ENCODE peak calls at places on chromosome 2, in ten cellular contexts. T, A, I, N, H, X, K, E, W and G are unnamed samples. For H3K9me3 and H3K4me1, the result is how much of the 10 kb centered on the place peaks cover.

GRCh38 chr2:8290771-8291352 is 391.0 kb upstream of the ID2 start:
- DNase-seq in T (no peak), A (no peak), I (no peak), N (no peak), H (no peak), X (no peak), K (no peak), E (no peak), W (no peak), G (no peak)

GRCh38 chr2:85326946-85327756 is 638 bp downstream of the TGOLN2 start:
- DNase-seq in T (peak), A (peak), I (no peak), N (peak), H (no peak), X (peak), K (peak), E (peak), W (peak), G (no peak)

GRCh38 chr2:101018934-101019333 is 16.8 kb downstream of the RPL31 start:
- DNase-seq in T (no peak), A (no peak), I (no peak), N (no peak), H (no peak), X (no peak), K (no peak), E (no peak), W (no peak), G (no peak)

GRCh38 chr2:178279142-178279541 is 84.8 kb downstream of the OSBPL6 start:
- DNase-seq in T (no peak), A (no peak), I (no peak), N (no peak), H (no peak), X (peak), K (no peak), E (no peak), W (peak), G (peak)

GRCh38 chr2:53407363-53408080 is 360.1 kb upstream of the CHAC2 start:
- DNase-seq in T (no peak), A (no peak), I (no peak), N (no peak), H (no peak), X (no peak), K (no peak), E (no peak), W (no peak), G (no peak)

GRCh38 chr2:63834401-63834800 is 7.3 kb upstream of the UGP2 start:
- DNase-seq in T (no peak), A (no peak), I (no peak), N (no peak), H (no peak), X (no peak), K (no peak), E (no peak), W (no peak), G (no peak)

GRCh38 chr2:143473206-143473605 is 344.0 kb downstream of the ARHGAP15 start:
- DNase-seq in T (no peak), A (no peak), I (no peak), N (no peak), H (no peak), X (peak), K (no peak), E (no peak), W (peak), G (no peak)

GRCh38 chr2:112646791-112647720 is 1.3 kb downstream of the SLC20A1 start:
- DNase-seq in T (peak), A (no peak), I (no peak), N (no peak), H (no peak), X (peak), K (no peak), E (no peak), W (peak), G (no peak)

GRCh38 chr2:109351164-109351756 is 222.3 kb downstream of the SH3RF3 start:
- DNase-seq in T (peak), A (no peak), I (peak), N (peak), H (no peak), X (peak), K (peak), E (no peak), W (peak), G (no peak)

GRCh38 chr2:241808051-241808450 is 942 bp upstream of the NEU4 start:
- DNase-seq in T (no peak), A (no peak), I (no peak), N (no peak), H (no peak), X (no peak), K (no peak), E (no peak), W (no peak), G (no peak)

GRCh38 chr2:10918661-10919414 is 7.1 kb downstream of the KCNF1 start:
- DNase-seq in T (peak), A (no peak), I (no peak), N (peak), H (no peak), X (no peak), K (no peak), E (no peak), W (no peak), G (no peak)

GRCh38 chr2:5915926-5916325 is 223.7 kb downstream of the SOX11 start:
- DNase-seq in T (no peak), A (no peak), I (no peak), N (no peak), H (no peak), X (no peak), K (no peak), E (no peak), W (peak), G (peak)

GRCh38 chr2:20149703-20150030 is 75.3 kb downstream of the SDC1 start:
- DNase-seq in T (no peak), A (no peak), I (no peak), N (no peak), H (no peak), X (no peak), K (no peak), E (no peak), W (no peak), G (no peak)

GRCh38 chr2:165803123-165803760 is 9.2 kb upstream of the GALNT3 start:
- DNase-seq in T (no peak), A (no peak), I (no peak), N (no peak), H (no peak), X (no peak), K (no peak), E (no peak), W (peak), G (no peak)

GRCh38 chr2:30798536-30798991 is 8.7 kb downstream of the CAPN13 start:
- DNase-seq in T (no peak), A (no peak), I (no peak), N (no peak), H (no peak), X (no peak), K (no peak), E (no peak), W (no peak), G (no peak)

GRCh38 chr2:27205206-27205605 is 6.6 kb upstream of the ATRAID start:
- DNase-seq in T (peak), A (no peak), I (no peak), N (peak), H (no peak), X (no peak), K (no peak), E (no peak), W (no peak), G (no peak)

GRCh38 chr2:215880970-215881369 is 132.4 kb downstream of the MREG start:
- DNase-seq in T (no peak), A (no peak), I (no peak), N (no peak), H (no peak), X (no peak), K (no peak), E (no peak), W (no peak), G (no peak)

GRCh38 chr2:189086710-189087109 is 92.9 kb downstream of the COL5A2 start:
- DNase-seq in T (no peak), A (no peak), I (no peak), N (no peak), H (no peak), X (no peak), K (no peak), E (no peak), W (peak), G (no peak)

GRCh38 chr2:153770359-153770991 is 101.2 kb upstream of the GALNT13 start:
- DNase-seq in T (no peak), A (no peak), I (no peak), N (no peak), H (no peak), X (no peak), K (no peak), E (no peak), W (no peak), G (no peak)

GRCh38 chr2:204072443-204073324 is 136.1 kb downstream of the ICOS start:
- DNase-seq in T (no peak), A (no peak), I (no peak), N (no peak), H (peak), X (peak), K (peak), E (peak), W (peak), G (peak)

GRCh38 chr2:101234169-101234938 is 18.3 kb upstream of the CNOT11 start:
- DNase-seq in T (no peak), A (no peak), I (no peak), N (no peak), H (no peak), X (no peak), K (no peak), E (no peak), W (no peak), G (no peak)

GRCh38 chr2:167335627-167336026 is 447.3 kb downstream of the XIRP2 start:
- DNase-seq in T (no peak), A (no peak), I (no peak), N (no peak), H (no peak), X (peak), K (no peak), E (no peak), W (no peak), G (no peak)

GRCh38 chr2:55137024-55137958 is 87.0 kb upstream of the RTN4 start:
- DNase-seq in T (no peak), A (no peak), I (no peak), N (no peak), H (no peak), X (no peak), K (no peak), E (no peak), W (no peak), G (no peak)

GRCh38 chr2:20411361-20411894 is 35.4 kb upstream of the RHOB start:
- DNase-seq in T (peak), A (peak), I (peak), N (peak), H (peak), X (peak), K (peak), E (peak), W (peak), G (peak)

GRCh38 chr2:7037340-7038333 is 120.4 kb downstream of the RNF144A start:
- DNase-seq in T (peak), A (peak), I (peak), N (peak), H (peak), X (peak), K (peak), E (peak), W (peak), G (peak)

GRCh38 chr2:237614151-237614720 is 13.2 kb upstream of the LRRFIP1 start:
- DNase-seq in T (no peak), A (no peak), I (no peak), N (no peak), H (no peak), X (peak), K (no peak), E (no peak), W (no peak), G (peak)

GRCh38 chr2:38661306-38661705 is 4.6 kb upstream of the GALM start:
- DNase-seq in T (no peak), A (no peak), I (no peak), N (no peak), H (no peak), X (no peak), K (no peak), E (no peak), W (no peak), G (no peak)

GRCh38 chr2:217756375-217757107 is 246.3 kb downstream of the TNS1 start:
- DNase-seq in T (peak), A (peak), I (no peak), N (peak), H (peak), X (peak), K (peak), E (peak), W (peak), G (peak)

GRCh38 chr2:170176212-170176611 is 1.7 kb upstream of the MYO3B start:
- DNase-seq in T (no peak), A (no peak), I (no peak), N (no peak), H (no peak), X (no peak), K (no peak), E (no peak), W (no peak), G (no peak)

GRCh38 chr2:230323385-230324106 is 3.4 kb upstream of the SP140L start:
- DNase-seq in T (no peak), A (peak), I (no peak), N (no peak), H (peak), X (no peak), K (no peak), E (no peak), W (no peak), G (no peak)

GRCh38 chr2:60515751-60516226 is 37.7 kb downstream of the BCL11A start:
- DNase-seq in T (peak), A (no peak), I (no peak), N (no peak), H (no peak), X (no peak), K (no peak), E (no peak), W (peak), G (no peak)
- H3K9me3 ChIP-seq in T (under half), A (under half), I (under half), N (under half), H (under half), X (under half), K (under half), E (under half), W (under half), G (under half)

DNA sequence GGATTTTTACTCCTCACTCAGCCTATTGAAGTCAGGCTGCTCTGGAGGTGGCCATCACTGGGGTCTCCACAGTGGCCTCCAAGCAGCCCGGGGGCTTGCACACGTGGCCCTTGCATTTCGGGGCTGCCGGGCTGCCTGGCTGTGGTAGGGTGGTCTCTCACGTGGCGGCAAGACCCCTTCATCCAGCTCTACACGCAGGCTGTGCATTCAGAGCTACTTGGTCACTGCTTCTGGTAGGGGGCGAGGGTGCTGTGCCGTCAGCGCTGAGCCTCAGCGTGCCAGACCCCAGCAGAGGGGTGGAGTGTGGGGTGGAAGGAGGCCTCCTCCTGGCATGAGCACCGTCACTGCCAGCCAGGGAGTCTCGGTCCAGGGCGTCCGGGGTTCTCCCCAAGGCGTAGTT is 80.6 kb downstream of the SH3BP4 start:
- DNase-seq in T (no peak), A (no peak), I (no peak), N (peak), H (no peak), X (no peak), K (no peak), E (no peak), W (no peak), G (no peak)
- H3K4me3 ChIP-seq in T (no peak), A (no peak), I (no peak), N (no peak), H (no peak), X (no peak), K (no peak), E (no peak), W (no peak), G (no peak)

DNA sequence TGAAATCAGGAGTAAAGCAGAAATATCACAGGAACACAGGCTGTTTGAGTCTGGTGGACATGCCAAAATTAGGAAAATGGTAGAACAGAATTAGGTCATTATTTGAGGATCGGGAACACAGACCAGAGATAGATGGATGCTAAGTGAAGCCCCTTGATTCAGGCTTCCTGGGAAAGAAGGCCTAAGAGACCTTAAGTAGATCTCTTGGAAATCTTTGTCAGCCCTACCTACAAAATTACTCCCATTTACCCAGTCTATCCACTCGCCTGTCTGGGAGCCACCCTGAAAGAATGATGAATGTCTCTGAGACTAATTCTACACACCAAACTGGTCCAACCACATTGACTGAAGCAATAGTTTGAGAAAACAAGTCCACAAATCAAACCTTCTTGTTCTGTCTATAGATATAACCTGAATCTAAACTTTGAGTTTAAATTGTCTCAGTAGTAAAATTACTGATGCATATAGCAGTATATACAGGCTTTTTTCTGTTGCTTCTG is 36.6 kb upstream of the TANK start:
- DNase-seq in T (no peak), A (no peak), I (no peak), N (no peak), H (no peak), X (no peak), K (no peak), E (no peak), W (peak), G (no peak)
- H3K4me1 ChIP-seq in T (under half), A (under half), I (under half), N (under half), H (under half), X (under half), K (under half), E (under half), W (under half), G (under half)

GRCh38 chr2:200416878-200417277 is 93.0 kb downstream of the KCTD18 start:
- DNase-seq in T (no peak), A (no peak), I (no peak), N (no peak), H (no peak), X (no peak), K (no peak), E (no peak), W (no peak), G (no peak)

GRCh38 chr2:200414367-200414766 is 95.5 kb downstream of the KCTD18 start:
- DNase-seq in T (no peak), A (no peak), I (no peak), N (no peak), H (no peak), X (no peak), K (no peak), E (no peak), W (no peak), G (no peak)

GRCh38 chr2:200417389-200417788 is 92.5 kb downstream of the KCTD18 start:
- DNase-seq in T (no peak), A (no peak), I (no peak), N (no peak), H (no peak), X (no peak), K (no peak), E (no peak), W (no peak), G (no peak)

GRCh38 chr2:200418399-200418798 is 91.5 kb downstream of the KCTD18 start:
- DNase-seq in T (no peak), A (no peak), I (no peak), N (no peak), H (no peak), X (no peak), K (no peak), E (no peak), W (no peak), G (no peak)

DNA sequence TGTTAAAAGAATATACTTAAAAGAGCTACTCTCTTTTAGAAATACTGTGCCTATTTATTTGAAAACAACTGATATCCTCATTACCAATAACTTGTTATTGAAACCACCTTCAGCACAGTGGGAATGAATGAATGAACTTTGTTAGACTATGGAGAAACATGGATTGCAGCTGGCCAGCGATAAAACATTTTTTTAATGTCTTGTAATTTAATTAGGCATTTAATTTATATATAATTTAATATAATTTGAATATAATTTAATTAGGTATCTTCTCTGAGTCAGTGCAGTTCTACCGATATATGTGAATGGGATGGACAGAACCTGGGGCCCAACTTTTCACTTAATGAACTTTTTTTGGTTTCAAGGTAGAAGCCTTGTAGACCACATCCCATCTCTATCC is 94.4 kb downstream of the KCTD18 start:
- DNase-seq in T (no peak), A (no peak), I (no peak), N (no peak), H (no peak), X (no peak), K (no peak), E (no peak), W (no peak), G (no peak)
- H3K9me3 ChIP-seq in T (under half), A (under half), I (under half), N (under half), H (under half), X (under half), K (under half), E (under half), W (under half), G (under half)